ENCODE peak calls at places on chromosomes 12 and 14, in six cellular contexts. One of them, this sample, is unnamed.

GRCh38 chr14:91613459-91614145 is 103.5 kb upstream of the PPP4R3A start:
- DNase-seq in K562: peak; percentile 8
- DNase-seq in GM12878: no peak
- DNase-seq in H1: no peak
- DNase-seq in GM12892: no peak
- DNase-seq in HepG2: no peak
- DNase-seq in this sample: no peak

GRCh38 chr14:50943943-50944646 is at the start of gene PYGL:
- DNase-seq in K562: peak; percentile 68
- DNase-seq in GM12878: no peak
- DNase-seq in H1: no peak
- DNase-seq in GM12892: peak; percentile 57
- DNase-seq in HepG2: peak; percentile 55
- DNase-seq in this sample: peak; percentile 42

GRCh38 chr14:76381817-76382494 is 6.0 kb downstream of the ESRRB start:
- DNase-seq in K562: no peak
- DNase-seq in GM12878: no peak
- DNase-seq in H1: no peak
- DNase-seq in GM12892: no peak
- DNase-seq in HepG2: no peak
- DNase-seq in this sample: no peak

GRCh38 chr12:91772411-91772810 is 373.2 kb downstream of the BTG1 start:
- DNase-seq in K562: no peak
- DNase-seq in GM12878: no peak
- DNase-seq in H1: no peak
- DNase-seq in GM12892: no peak
- DNase-seq in HepG2: no peak
- DNase-seq in this sample: no peak

GRCh38 chr12:7450667-7451066 is 6.7 kb upstream of the CD163L1 start:
- DNase-seq in K562: peak; percentile 3
- DNase-seq in GM12878: no peak
- DNase-seq in H1: no peak
- DNase-seq in GM12892: no peak
- DNase-seq in HepG2: peak; percentile 46
- DNase-seq in this sample: no peak

GRCh38 chr12:47828967-47829482 is 9.3 kb upstream of the HDAC7 start:
- DNase-seq in K562: peak; percentile 89
- DNase-seq in GM12878: no peak
- DNase-seq in H1: no peak
- DNase-seq in GM12892: no peak
- DNase-seq in HepG2: no peak
- DNase-seq in this sample: no peak

GRCh38 chr14:55240526-55241178 is 30.6 kb upstream of the FBXO34 start:
- DNase-seq in K562: no peak
- DNase-seq in GM12878: no peak
- DNase-seq in H1: no peak
- DNase-seq in GM12892: no peak
- DNase-seq in HepG2: no peak
- DNase-seq in this sample: no peak

GRCh38 chr12:107782067-107782466 is 7.6 kb downstream of the ASCL4 start:
- DNase-seq in K562: no peak
- DNase-seq in GM12878: no peak
- DNase-seq in H1: no peak
- DNase-seq in GM12892: no peak
- DNase-seq in HepG2: no peak
- DNase-seq in this sample: no peak

GRCh38 chr12:130967631-130968030 is 13.9 kb downstream of the ADGRD1 start:
- DNase-seq in K562: no peak
- DNase-seq in GM12878: no peak
- DNase-seq in H1: no peak
- DNase-seq in GM12892: no peak
- DNase-seq in HepG2: no peak
- DNase-seq in this sample: no peak

GRCh38 chr12:53593031-53593430 is 33.2 kb downstream of the ATF7 start:
- DNase-seq in K562: no peak
- DNase-seq in GM12878: no peak
- DNase-seq in H1: no peak
- DNase-seq in GM12892: no peak
- DNase-seq in HepG2: no peak
- DNase-seq in this sample: no peak

GRCh38 chr12:31584782-31585181 is 6.2 kb downstream of the DENND5B start:
- DNase-seq in K562: no peak
- DNase-seq in GM12878: no peak
- DNase-seq in H1: no peak
- DNase-seq in GM12892: no peak
- DNase-seq in HepG2: no peak
- DNase-seq in this sample: no peak

GRCh38 chr12:14563051-14563450 is 4.6 kb downstream of the PLBD1 start:
- DNase-seq in K562: no peak
- DNase-seq in GM12878: no peak
- DNase-seq in H1: no peak
- DNase-seq in GM12892: no peak
- DNase-seq in HepG2: no peak
- DNase-seq in this sample: no peak

GRCh38 chr14:93959239-93960107 is 16.9 kb downstream of the ASB2 start:
- DNase-seq in K562: peak; percentile 30
- DNase-seq in GM12878: peak; percentile 90
- DNase-seq in H1: peak; percentile 61
- DNase-seq in GM12892: peak; percentile 92
- DNase-seq in HepG2: peak; percentile 98
- DNase-seq in this sample: peak; percentile 82

DNA sequence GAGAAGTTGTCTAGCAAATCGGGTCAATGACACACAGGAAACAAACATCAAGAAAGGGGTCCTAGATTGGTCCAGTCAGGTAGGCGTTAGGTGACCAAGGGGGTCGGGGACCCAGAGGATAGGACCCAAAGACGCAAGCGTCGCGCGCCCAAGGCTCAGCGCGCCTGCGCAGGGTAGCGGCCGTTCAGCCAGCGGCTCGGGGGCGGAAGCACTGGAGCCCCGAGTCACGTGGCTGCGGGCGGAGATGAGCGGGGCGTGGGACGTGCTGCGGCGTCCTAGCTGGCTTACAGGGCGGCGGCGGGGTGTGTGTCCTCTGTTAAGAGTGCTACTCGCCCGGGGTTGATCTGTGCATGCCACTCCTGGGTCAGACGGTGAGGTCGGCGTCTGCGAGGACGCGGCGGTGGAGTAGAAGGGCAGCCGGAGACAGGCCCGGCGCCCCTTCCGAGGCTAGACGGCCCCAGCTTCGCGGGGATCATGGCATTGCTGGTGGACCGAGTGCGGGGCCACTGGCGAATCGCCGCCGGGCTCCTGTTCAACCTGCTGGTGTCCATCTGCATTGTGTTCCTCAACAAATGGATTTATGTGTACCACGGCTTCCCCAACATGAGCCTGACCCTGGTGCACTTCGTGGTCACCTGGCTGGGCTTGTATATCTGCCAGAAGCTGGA is at the start of gene SLC35E3:
- DNase-seq in K562: peak; percentile 96
- DNase-seq in GM12878: peak; percentile 77
- DNase-seq in H1: peak; percentile 77
- DNase-seq in GM12892: peak; percentile 94
- DNase-seq in HepG2: peak; percentile 88
- DNase-seq in this sample: peak; percentile 92
- TF ChIP-seq POLR2A in K562: peak; percentile 86
- TF ChIP-seq POLR2A in GM12878: peak; percentile 91
- TF ChIP-seq POLR2A in H1: peak; percentile 60
- TF ChIP-seq POLR2A in GM12892: peak; percentile 79
- TF ChIP-seq POLR2A in HepG2: peak; percentile 74
- TF ChIP-seq POLR2A in this sample: peak; percentile 83

GRCh38 chr12:1643056-1643455 is 14.0 kb downstream of the WNT5B start:
- DNase-seq in K562: no peak
- DNase-seq in GM12878: no peak
- DNase-seq in H1: no peak
- DNase-seq in GM12892: no peak
- DNase-seq in HepG2: no peak
- DNase-seq in this sample: no peak

GRCh38 chr12:1644113-1644512 is 15.1 kb downstream of the WNT5B start:
- DNase-seq in K562: no peak
- DNase-seq in GM12878: no peak
- DNase-seq in H1: no peak
- DNase-seq in GM12892: no peak
- DNase-seq in HepG2: no peak
- DNase-seq in this sample: no peak

GRCh38 chr12:1645819-1646218 is 16.8 kb downstream of the WNT5B start:
- DNase-seq in K562: no peak
- DNase-seq in GM12878: no peak
- DNase-seq in H1: no peak
- DNase-seq in GM12892: no peak
- DNase-seq in HepG2: no peak
- DNase-seq in this sample: no peak

GRCh38 chr12:1642513-1642912 is 13.5 kb downstream of the WNT5B start:
- DNase-seq in K562: no peak
- DNase-seq in GM12878: no peak
- DNase-seq in H1: no peak
- DNase-seq in GM12892: no peak
- DNase-seq in HepG2: no peak
- DNase-seq in this sample: no peak

DNA sequence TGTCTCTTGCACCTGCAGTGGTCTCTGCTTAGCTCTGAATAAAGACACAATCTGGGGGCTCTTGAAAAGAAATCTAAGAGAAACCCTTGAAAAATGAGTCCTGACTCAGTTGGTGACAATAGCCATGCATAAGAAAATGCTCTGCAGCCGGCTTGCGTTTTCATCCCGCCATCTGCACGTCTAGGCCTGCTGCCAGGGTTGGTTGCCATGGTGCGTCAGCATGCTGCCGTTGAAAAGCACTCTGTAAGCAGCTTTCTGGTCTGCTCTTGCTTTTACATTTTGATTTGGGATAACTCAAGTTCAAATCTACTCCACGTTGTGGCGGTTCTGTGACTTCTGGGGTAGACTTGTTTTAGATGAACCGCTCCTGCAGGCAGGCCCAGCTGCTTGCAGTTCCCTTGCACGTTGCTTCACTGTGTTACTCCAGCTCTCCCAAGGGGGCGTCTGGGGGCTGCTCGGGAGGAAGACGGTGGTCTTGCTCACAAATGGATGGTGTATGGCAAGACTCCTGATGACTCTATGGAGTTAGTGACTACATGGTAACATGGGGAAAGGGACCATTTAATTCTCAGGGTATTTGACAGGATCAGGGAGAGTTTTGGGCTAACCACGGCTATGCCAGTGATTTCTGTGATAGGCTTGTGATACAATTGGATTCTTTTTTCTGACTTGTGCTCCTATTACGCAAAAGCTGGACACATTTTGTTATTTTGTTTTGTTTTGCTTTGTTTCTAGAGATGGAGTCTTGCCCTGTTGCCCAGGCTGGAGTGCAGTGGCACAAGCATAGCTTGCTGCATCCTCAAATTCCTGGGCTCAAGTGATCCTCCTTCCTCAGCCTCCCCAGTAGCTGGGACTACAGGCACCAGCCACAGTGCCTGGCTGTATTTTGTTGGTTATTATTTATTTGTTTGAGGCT is 15.8 kb downstream of the WNT5B start:
- DNase-seq in K562: no peak
- DNase-seq in GM12878: no peak
- DNase-seq in H1: no peak
- DNase-seq in GM12892: no peak
- DNase-seq in HepG2: no peak
- DNase-seq in this sample: no peak
- TF ChIP-seq POLR2AphosphoS5 in K562: no peak
- TF ChIP-seq POLR2AphosphoS5 in GM12878: no peak
- TF ChIP-seq POLR2AphosphoS5 in H1: no peak
- TF ChIP-seq POLR2AphosphoS5 in GM12892: no peak
- TF ChIP-seq POLR2AphosphoS5 in HepG2: no peak
- TF ChIP-seq POLR2AphosphoS5 in this sample: no peak

DNA sequence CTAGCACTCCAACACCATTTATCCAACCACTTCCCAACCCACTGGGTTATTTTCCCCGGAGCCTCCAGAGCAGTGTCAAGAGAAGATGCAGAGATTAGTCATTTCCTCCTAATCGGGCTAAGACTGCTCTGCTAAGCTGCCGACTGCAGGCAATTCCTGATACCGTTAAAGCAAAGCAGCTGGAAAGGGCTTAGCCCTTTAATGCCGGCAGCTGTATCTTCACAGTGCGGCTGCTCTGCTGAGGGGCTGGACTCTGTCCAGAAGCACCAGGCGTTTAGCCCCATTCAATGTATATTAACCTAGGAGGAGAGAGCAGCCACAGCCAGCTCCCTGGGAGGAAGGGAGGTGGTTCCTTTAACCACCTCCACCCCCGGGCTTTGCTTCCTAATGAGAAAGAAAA is 11.1 kb downstream of the AQP6 start:
- DNase-seq in K562: no peak
- DNase-seq in GM12878: no peak
- DNase-seq in H1: no peak
- DNase-seq in GM12892: no peak
- DNase-seq in HepG2: no peak
- DNase-seq in this sample: no peak
- TF ChIP-seq TAF1 in K562: no peak
- TF ChIP-seq TAF1 in GM12878: no peak
- TF ChIP-seq TAF1 in H1: no peak
- TF ChIP-seq TAF1 in GM12892: no peak
- TF ChIP-seq TAF1 in HepG2: no peak
- TF ChIP-seq TAF1 in this sample: no peak

DNA sequence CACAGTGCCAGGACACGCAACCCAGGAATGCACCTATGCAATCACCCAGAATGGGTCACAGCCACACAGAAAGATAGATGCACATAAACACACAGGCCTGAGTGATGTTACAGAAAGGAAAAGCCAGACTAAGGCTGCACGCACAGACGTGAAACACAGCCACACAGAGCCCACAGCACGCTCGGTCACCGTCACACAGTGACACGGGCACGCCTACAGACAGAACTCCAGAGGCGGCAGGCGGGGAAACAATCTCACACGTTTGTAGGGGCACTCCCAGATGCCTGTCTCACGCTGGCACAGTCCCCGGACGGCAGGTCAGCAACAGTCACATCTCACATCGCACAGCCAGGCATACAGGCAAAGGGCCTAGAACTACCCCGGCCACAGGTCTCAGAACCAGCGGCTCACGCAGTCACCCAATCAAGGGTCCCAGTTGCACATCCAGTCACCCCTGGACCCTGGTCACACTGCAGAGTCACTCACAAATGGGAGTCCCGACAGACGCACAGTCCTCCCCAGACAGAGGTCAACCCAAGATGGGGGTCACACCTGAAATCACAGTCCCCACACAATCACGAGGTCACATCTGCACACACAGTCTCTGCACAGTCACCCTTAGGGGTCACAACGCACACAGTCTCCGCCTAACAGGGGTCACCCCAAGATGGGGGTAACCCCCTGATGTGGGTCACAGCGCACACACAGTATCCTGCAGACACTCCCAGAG is 790 bp downstream of the SSH1 start:
- DNase-seq in K562: no peak
- DNase-seq in GM12878: no peak
- DNase-seq in H1: no peak
- DNase-seq in GM12892: no peak
- DNase-seq in HepG2: peak; percentile 25
- DNase-seq in this sample: no peak
- TF ChIP-seq POLR2A in K562: no peak
- TF ChIP-seq POLR2A in GM12878: no peak
- TF ChIP-seq POLR2A in H1: no peak
- TF ChIP-seq POLR2A in GM12892: peak; percentile 45
- TF ChIP-seq POLR2A in HepG2: peak; percentile 52
- TF ChIP-seq POLR2A in this sample: peak; percentile 73

This sample was measured in GM12891.